ENCODE peak calls at places on chromosomes 7 and 10, in five cellular contexts. V is mucosa of descending colon; S is CD4-positive, CD25-positive, alpha-beta regulatory T cell; L is activated T-helper 17 cell treated with anti-CD3 and anti-CD28 coated beads, Interleukin-2, amount 50 U/mL, for 72 hours; C is CD8-positive, alpha-beta T cell. K is an unnamed sample.

GRCh38 chr7:38374507-38374906 is 101.1 kb upstream of the TARP start:
- ATAC-seq in V (no peak), S (peak), L (no peak), C (peak), K (no peak)

GRCh38 chr7:33845991-33846509 is 59.3 kb upstream of the BMPER start:
- ATAC-seq in V (no peak), S (no peak), L (no peak), C (no peak), K (no peak)

GRCh38 chr10:58473966-58474365 is 38.7 kb upstream of the BICC1 start:
- ATAC-seq in V (peak), S (no peak), L (no peak), C (no peak), K (no peak)

GRCh38 chr7:67361150-67361549 is 364.5 kb downstream of the TYW1 start:
- ATAC-seq in V (no peak), S (no peak), L (no peak), C (no peak), K (no peak)

GRCh38 chr10:74586088-74586585 is 240.3 kb upstream of the KAT6B start:
- ATAC-seq in V (peak), S (peak), L (peak), C (peak), K (no peak)

GRCh38 chr10:22612316-22612715 is 102.1 kb downstream of the PIP4K2A start:
- ATAC-seq in V (no peak), S (no peak), L (peak), C (peak), K (no peak)

GRCh38 chr10:17381502-17382142 is 72.8 kb downstream of the ST8SIA6 start:
- ATAC-seq in V (no peak), S (no peak), L (no peak), C (no peak), K (no peak)

GRCh38 chr7:87574630-87575029 is 26.1 kb downstream of the ABCB1 start:
- ATAC-seq in V (peak), S (no peak), L (peak), C (no peak), K (peak)

GRCh38 chr7:2248984-2249694 is 7.1 kb downstream of the NUDT1 start:
- ATAC-seq in V (peak), S (no peak), L (peak), C (peak), K (peak)